ENCODE peak calls at places on chromosome 16, in six cellular contexts. X, S, E, Y, O and R are unnamed samples.
A peak's percentile ranks its signal among the peaks of the same experiment; 100 is the strongest.

GRCh38 chr16:50531359-50531758 is 16.8 kb upstream of the NKD1 start:
- DNase-seq in X (no peak), S (no peak), E (no peak), Y (no peak), O (peak; percentile 68), R (no peak)

GRCh38 chr16:12538667-12539081 is 265.0 kb downstream of the CPPED1 start:
- DNase-seq in X (no peak), S (peak; percentile 62), E (no peak), Y (no peak), O (no peak), R (no peak)

GRCh38 chr16:89257757-89258465 is 40.4 kb downstream of the ZNF778 start:
- DNase-seq in X (no peak), S (no peak), E (no peak), Y (no peak), O (no peak), R (no peak)

GRCh38 chr16:19760336-19761060 is 42.4 kb downstream of the IQCK start:
- DNase-seq in X (no peak), S (no peak), E (no peak), Y (no peak), O (no peak), R (no peak)

GRCh38 chr16:22614271-22614947 is 103.7 kb downstream of the NPIPB5 start:
- DNase-seq in X (no peak), S (no peak), E (peak; percentile 38), Y (no peak), O (no peak), R (peak; percentile 23)

GRCh38 chr16:83996481-83997252 is 28.6 kb downstream of the NECAB2 start:
- DNase-seq in X (no peak), S (no peak), E (no peak), Y (peak; percentile 24), O (no peak), R (no peak)

GRCh38 chr16:79283578-79283977 is 317.0 kb downstream of the MAF start:
- DNase-seq in X (no peak), S (peak; percentile 48), E (no peak), Y (no peak), O (no peak), R (no peak)

GRCh38 chr16:66895697-66895995 is 15.3 kb downstream of the PDP2 start:
- DNase-seq in X (no peak), S (no peak), E (no peak), Y (no peak), O (no peak), R (no peak)

GRCh38 chr16:89364603-89365002 is 125.8 kb downstream of the ANKRD11 start:
- DNase-seq in X (no peak), S (no peak), E (no peak), Y (no peak), O (no peak), R (no peak)

GRCh38 chr16:69511641-69512040 is 54.1 kb upstream of the NFAT5 start:
- DNase-seq in X (no peak), S (no peak), E (no peak), Y (no peak), O (no peak), R (peak; percentile 80)

GRCh38 chr16:79801550-79802090 is 201.1 kb upstream of the MAF start:
- DNase-seq in X (no peak), S (no peak), E (no peak), Y (no peak), O (no peak), R (no peak)

GRCh38 chr16:66605177-66605999 is 884 bp downstream of the CMTM3 start:
- DNase-seq in X (peak; percentile 63), S (peak; percentile 18), E (peak; percentile 45), Y (peak; percentile 60), O (peak; percentile 94), R (no peak)

GRCh38 chr16:30976486-30976885 is 8.5 kb upstream of the HSD3B7 start:
- DNase-seq in X (no peak), S (no peak), E (no peak), Y (no peak), O (no peak), R (no peak)

GRCh38 chr16:10754941-10755340 is 11.3 kb downstream of the NUBP1 start:
- DNase-seq in X (no peak), S (no peak), E (no peak), Y (no peak), O (no peak), R (peak; percentile 49)

GRCh38 chr16:69187891-69188451 is 1.0 kb downstream of the SNTB2 start:
- DNase-seq in X (peak; percentile 50), S (peak; percentile 49), E (peak; percentile 45), Y (peak; percentile 42), O (peak; percentile 91), R (no peak)

GRCh38 chr16:84879569-84880487 is 60.0 kb downstream of the CRISPLD2 start:
- DNase-seq in X (peak; percentile 55), S (no peak), E (no peak), Y (peak; percentile 14), O (no peak), R (no peak)

GRCh38 chr16:70770968-70771552 is 29.9 kb downstream of the VAC14 start:
- DNase-seq in X (peak; percentile 76), S (peak; percentile 55), E (peak; percentile 69), Y (peak; percentile 68), O (peak; percentile 93), R (peak; percentile 25)

GRCh38 chr16:67185003-67185865 is 1.5 kb upstream of the MATCAP1 start:
- DNase-seq in X (peak; percentile 93), S (peak; percentile 86), E (peak; percentile 94), Y (peak; percentile 94), O (peak; percentile 98), R (peak; percentile 77)

GRCh38 chr16:49085689-49086088 is 195.9 kb downstream of the CBLN1 start:
- DNase-seq in X (no peak), S (no peak), E (no peak), Y (no peak), O (no peak), R (no peak)